ENCODE peak calls at places on chromosomes 1 and 21, in nine cellular contexts. One of them, this sample, is unnamed.

GRCh38 chr1:18363436-18363835 is 117.3 kb upstream of the KLHDC7A start:
- DNase-seq in pancreas: no peak
- DNase-seq in WTC11: no peak
- DNase-seq in epithelial cell of esophagus: no peak
- DNase-seq in HL-60: no peak
- DNase-seq in GM10248: no peak
- DNase-seq in astrocyte of the spinal cord: no peak
- DNase-seq in fibroblast of lung: no peak
- DNase-seq in NB4: no peak
- DNase-seq in this sample: no peak

GRCh38 chr1:2193514-2194251 is 889 bp downstream of the FAAP20 start:
- DNase-seq in pancreas: peak
- DNase-seq in WTC11: no peak
- DNase-seq in epithelial cell of esophagus: no peak
- DNase-seq in HL-60: no peak
- DNase-seq in GM10248: no peak
- DNase-seq in astrocyte of the spinal cord: no peak
- DNase-seq in fibroblast of lung: no peak
- DNase-seq in NB4: no peak
- DNase-seq in this sample: no peak

GRCh38 chr1:191892716-191893115 is 265.5 kb upstream of the RGS18 start:
- DNase-seq in pancreas: no peak
- DNase-seq in WTC11: no peak
- DNase-seq in epithelial cell of esophagus: no peak
- DNase-seq in HL-60: peak
- DNase-seq in GM10248: no peak
- DNase-seq in astrocyte of the spinal cord: no peak
- DNase-seq in fibroblast of lung: no peak
- DNase-seq in NB4: no peak
- DNase-seq in this sample: no peak

GRCh38 chr1:243218059-243218458 is 37.0 kb downstream of the CEP170 start:
- DNase-seq in pancreas: no peak
- DNase-seq in WTC11: no peak
- DNase-seq in epithelial cell of esophagus: no peak
- DNase-seq in HL-60: no peak
- DNase-seq in GM10248: no peak
- DNase-seq in astrocyte of the spinal cord: no peak
- DNase-seq in fibroblast of lung: no peak
- DNase-seq in NB4: no peak
- DNase-seq in this sample: no peak

GRCh38 chr1:212225416-212225815 is 59.8 kb upstream of the PPP2R5A start:
- DNase-seq in pancreas: no peak
- DNase-seq in WTC11: no peak
- DNase-seq in epithelial cell of esophagus: no peak
- DNase-seq in HL-60: no peak
- DNase-seq in GM10248: no peak
- DNase-seq in astrocyte of the spinal cord: no peak
- DNase-seq in fibroblast of lung: no peak
- DNase-seq in NB4: no peak
- DNase-seq in this sample: no peak

GRCh38 chr1:164583835-164584539 is 25.0 kb downstream of the PBX1 start:
- DNase-seq in pancreas: no peak
- DNase-seq in WTC11: no peak
- DNase-seq in epithelial cell of esophagus: peak
- DNase-seq in HL-60: no peak
- DNase-seq in GM10248: no peak
- DNase-seq in astrocyte of the spinal cord: no peak
- DNase-seq in fibroblast of lung: no peak
- DNase-seq in NB4: no peak
- DNase-seq in this sample: no peak

GRCh38 chr1:202254454-202255252 is 61.1 kb downstream of the LGR6 start:
- DNase-seq in pancreas: no peak
- DNase-seq in WTC11: no peak
- DNase-seq in epithelial cell of esophagus: peak
- DNase-seq in HL-60: no peak
- DNase-seq in GM10248: no peak
- DNase-seq in astrocyte of the spinal cord: no peak
- DNase-seq in fibroblast of lung: no peak
- DNase-seq in NB4: no peak
- DNase-seq in this sample: no peak

GRCh38 chr1:37498872-37499617 is 15.5 kb downstream of the MEAF6 start:
- DNase-seq in pancreas: peak
- DNase-seq in WTC11: no peak
- DNase-seq in epithelial cell of esophagus: peak
- DNase-seq in HL-60: no peak
- DNase-seq in GM10248: no peak
- DNase-seq in astrocyte of the spinal cord: peak
- DNase-seq in fibroblast of lung: peak
- DNase-seq in NB4: no peak
- DNase-seq in this sample: peak

GRCh38 chr21:33546076-33546475 is 3.2 kb downstream of the SON start:
- DNase-seq in pancreas: no peak
- DNase-seq in WTC11: no peak
- DNase-seq in epithelial cell of esophagus: no peak
- DNase-seq in HL-60: no peak
- DNase-seq in GM10248: no peak
- DNase-seq in astrocyte of the spinal cord: no peak
- DNase-seq in fibroblast of lung: no peak
- DNase-seq in NB4: peak
- DNase-seq in this sample: no peak

GRCh38 chr1:89254658-89255287 is 17.9 kb downstream of the GBP5 start:
- DNase-seq in pancreas: no peak
- DNase-seq in WTC11: no peak
- DNase-seq in epithelial cell of esophagus: peak
- DNase-seq in HL-60: no peak
- DNase-seq in GM10248: no peak
- DNase-seq in astrocyte of the spinal cord: no peak
- DNase-seq in fibroblast of lung: no peak
- DNase-seq in NB4: no peak
- DNase-seq in this sample: peak

GRCh38 chr1:227136210-227136609 is 182.1 kb downstream of the CDC42BPA start:
- DNase-seq in pancreas: no peak
- DNase-seq in WTC11: no peak
- DNase-seq in epithelial cell of esophagus: no peak
- DNase-seq in HL-60: no peak
- DNase-seq in GM10248: no peak
- DNase-seq in astrocyte of the spinal cord: peak
- DNase-seq in fibroblast of lung: no peak
- DNase-seq in NB4: no peak
- DNase-seq in this sample: no peak

GRCh38 chr21:45002381-45003204 is 62.8 kb downstream of the SLX9 start:
- DNase-seq in pancreas: no peak
- DNase-seq in WTC11: no peak
- DNase-seq in epithelial cell of esophagus: no peak
- DNase-seq in HL-60: no peak
- DNase-seq in GM10248: no peak
- DNase-seq in astrocyte of the spinal cord: no peak
- DNase-seq in fibroblast of lung: no peak
- DNase-seq in NB4: no peak
- DNase-seq in this sample: no peak

GRCh38 chr1:227411066-227411465 is 92.8 kb upstream of the CDC42BPA start:
- DNase-seq in pancreas: no peak
- DNase-seq in WTC11: no peak
- DNase-seq in epithelial cell of esophagus: peak
- DNase-seq in HL-60: no peak
- DNase-seq in GM10248: no peak
- DNase-seq in astrocyte of the spinal cord: no peak
- DNase-seq in fibroblast of lung: no peak
- DNase-seq in NB4: no peak
- DNase-seq in this sample: no peak

GRCh38 chr1:164515932-164516331 is 43.1 kb upstream of the PBX1 start:
- DNase-seq in pancreas: no peak
- DNase-seq in WTC11: no peak
- DNase-seq in epithelial cell of esophagus: no peak
- DNase-seq in HL-60: no peak
- DNase-seq in GM10248: no peak
- DNase-seq in astrocyte of the spinal cord: no peak
- DNase-seq in fibroblast of lung: peak
- DNase-seq in NB4: no peak
- DNase-seq in this sample: no peak

GRCh38 chr1:2178875-2179274 is 15.7 kb downstream of the FAAP20 start:
- DNase-seq in pancreas: no peak
- DNase-seq in WTC11: no peak
- DNase-seq in epithelial cell of esophagus: no peak
- DNase-seq in HL-60: no peak
- DNase-seq in GM10248: no peak
- DNase-seq in astrocyte of the spinal cord: no peak
- DNase-seq in fibroblast of lung: no peak
- DNase-seq in NB4: no peak
- DNase-seq in this sample: no peak

DNA sequence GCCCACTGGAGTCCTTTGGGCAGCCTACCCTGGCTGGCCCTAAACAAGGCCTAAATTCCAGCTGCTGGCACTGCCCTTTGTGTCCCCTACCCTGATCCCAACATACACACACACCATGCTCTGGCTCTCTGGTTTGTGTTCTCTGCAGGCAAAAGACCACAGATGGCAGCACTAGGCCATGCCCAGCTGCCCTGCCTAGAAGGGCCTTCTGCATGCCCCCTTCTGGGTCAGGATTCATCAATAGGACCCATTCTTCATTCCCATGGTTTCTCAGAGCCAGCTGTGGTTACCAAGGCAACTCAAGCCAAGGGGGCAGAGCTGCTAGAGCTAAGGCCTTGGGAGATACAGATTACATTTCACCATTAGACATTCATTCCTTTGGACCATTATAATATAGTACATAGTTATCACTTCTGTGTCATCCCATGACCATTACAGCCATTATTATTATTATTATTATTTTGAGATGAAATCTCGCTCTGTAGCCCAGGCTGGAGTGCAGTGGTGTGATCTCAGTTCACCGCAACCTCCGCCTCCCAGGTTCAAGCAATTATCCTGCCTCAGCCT is 17.5 kb downstream of the ASAP3 start:
- DNase-seq in pancreas: no peak
- DNase-seq in WTC11: no peak
- DNase-seq in epithelial cell of esophagus: no peak
- DNase-seq in HL-60: no peak
- DNase-seq in GM10248: no peak
- DNase-seq in astrocyte of the spinal cord: no peak
- DNase-seq in fibroblast of lung: no peak
- DNase-seq in NB4: no peak
- DNase-seq in this sample: no peak
- TF ChIP-seq CTCF in pancreas: no peak
- TF ChIP-seq CTCF in WTC11: no peak
- TF ChIP-seq CTCF in epithelial cell of esophagus: no peak
- TF ChIP-seq CTCF in HL-60: no peak
- TF ChIP-seq CTCF in GM10248: no peak
- TF ChIP-seq CTCF in astrocyte of the spinal cord: no peak
- TF ChIP-seq CTCF in fibroblast of lung: no peak
- TF ChIP-seq CTCF in NB4: no peak
- TF ChIP-seq CTCF in this sample: no peak

GRCh38 chr1:99956755-99957154 is 13.0 kb upstream of the SLC35A3 start:
- DNase-seq in pancreas: no peak
- DNase-seq in WTC11: no peak
- DNase-seq in epithelial cell of esophagus: peak
- DNase-seq in HL-60: no peak
- DNase-seq in GM10248: no peak
- DNase-seq in astrocyte of the spinal cord: no peak
- DNase-seq in fibroblast of lung: no peak
- DNase-seq in NB4: no peak
- DNase-seq in this sample: peak
- TF ChIP-seq CTCF in pancreas: no peak
- TF ChIP-seq CTCF in WTC11: no peak
- TF ChIP-seq CTCF in epithelial cell of esophagus: no peak
- TF ChIP-seq CTCF in HL-60: no peak
- TF ChIP-seq CTCF in GM10248: no peak
- TF ChIP-seq CTCF in astrocyte of the spinal cord: peak
- TF ChIP-seq CTCF in fibroblast of lung: no peak
- TF ChIP-seq CTCF in NB4: no peak
- TF ChIP-seq CTCF in this sample: no peak

DNA sequence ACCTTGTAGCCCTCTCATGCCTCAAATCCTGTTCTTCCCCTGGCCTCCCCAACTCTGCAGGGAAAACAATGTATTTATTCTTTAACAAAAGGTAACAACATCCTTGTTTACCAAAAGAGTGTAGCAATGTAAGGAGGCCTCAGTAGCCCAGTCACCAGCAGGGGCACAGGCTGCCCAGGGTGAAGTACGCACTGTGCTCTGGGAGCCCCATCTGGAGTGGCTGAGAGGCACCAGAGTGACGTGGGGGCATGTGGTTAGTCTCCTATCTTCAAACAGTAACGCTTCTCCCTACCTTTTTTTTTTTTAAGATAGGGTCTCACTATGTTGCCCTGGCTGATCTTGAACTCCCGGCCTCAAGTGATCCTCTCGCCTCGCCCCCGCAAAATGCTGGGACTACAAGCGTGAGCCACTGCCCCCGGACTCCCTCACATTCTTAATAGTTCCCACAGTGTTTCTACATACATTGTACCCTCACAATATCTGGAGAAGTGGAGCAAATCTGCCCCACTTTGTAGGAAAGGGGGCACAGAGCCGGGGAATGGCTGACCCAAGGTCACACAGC is 51.3 kb upstream of the ECE1 start:
- DNase-seq in pancreas: peak
- DNase-seq in WTC11: no peak
- DNase-seq in epithelial cell of esophagus: no peak
- DNase-seq in HL-60: no peak
- DNase-seq in GM10248: no peak
- DNase-seq in astrocyte of the spinal cord: no peak
- DNase-seq in fibroblast of lung: no peak
- DNase-seq in NB4: no peak
- DNase-seq in this sample: no peak
- TF ChIP-seq CTCF in pancreas: no peak
- TF ChIP-seq CTCF in WTC11: no peak
- TF ChIP-seq CTCF in epithelial cell of esophagus: no peak
- TF ChIP-seq CTCF in HL-60: no peak
- TF ChIP-seq CTCF in GM10248: no peak
- TF ChIP-seq CTCF in astrocyte of the spinal cord: no peak
- TF ChIP-seq CTCF in fibroblast of lung: no peak
- TF ChIP-seq CTCF in NB4: no peak
- TF ChIP-seq CTCF in this sample: no peak

GRCh38 chr1:156480411-156481192 is 20.0 kb downstream of the MEF2D start:
- DNase-seq in pancreas: no peak
- DNase-seq in WTC11: peak
- DNase-seq in epithelial cell of esophagus: peak
- DNase-seq in HL-60: peak
- DNase-seq in GM10248: peak
- DNase-seq in astrocyte of the spinal cord: peak
- DNase-seq in fibroblast of lung: no peak
- DNase-seq in NB4: peak
- DNase-seq in this sample: peak

GRCh38 chr1:156478250-156478627 is 22.3 kb downstream of the MEF2D start:
- DNase-seq in pancreas: no peak
- DNase-seq in WTC11: no peak
- DNase-seq in epithelial cell of esophagus: no peak
- DNase-seq in HL-60: no peak
- DNase-seq in GM10248: no peak
- DNase-seq in astrocyte of the spinal cord: no peak
- DNase-seq in fibroblast of lung: no peak
- DNase-seq in NB4: no peak
- DNase-seq in this sample: no peak

GRCh38 chr1:156479093-156480014 is 21.2 kb downstream of the MEF2D start:
- DNase-seq in pancreas: no peak
- DNase-seq in WTC11: no peak
- DNase-seq in epithelial cell of esophagus: no peak
- DNase-seq in HL-60: no peak
- DNase-seq in GM10248: no peak
- DNase-seq in astrocyte of the spinal cord: no peak
- DNase-seq in fibroblast of lung: no peak
- DNase-seq in NB4: no peak
- DNase-seq in this sample: no peak

GRCh38 chr1:156481527-156481926 is 19.0 kb downstream of the MEF2D start:
- DNase-seq in pancreas: no peak
- DNase-seq in WTC11: no peak
- DNase-seq in epithelial cell of esophagus: no peak
- DNase-seq in HL-60: no peak
- DNase-seq in GM10248: peak
- DNase-seq in astrocyte of the spinal cord: no peak
- DNase-seq in fibroblast of lung: no peak
- DNase-seq in NB4: no peak
- DNase-seq in this sample: no peak

GRCh38 chr1:156480015-156480368 is 20.6 kb downstream of the MEF2D start:
- DNase-seq in pancreas: no peak
- DNase-seq in WTC11: no peak
- DNase-seq in epithelial cell of esophagus: no peak
- DNase-seq in HL-60: peak
- DNase-seq in GM10248: no peak
- DNase-seq in astrocyte of the spinal cord: no peak
- DNase-seq in fibroblast of lung: no peak
- DNase-seq in NB4: peak
- DNase-seq in this sample: peak
- TF ChIP-seq CTCF in pancreas: no peak
- TF ChIP-seq CTCF in WTC11: no peak
- TF ChIP-seq CTCF in epithelial cell of esophagus: peak
- TF ChIP-seq CTCF in HL-60: no peak
- TF ChIP-seq CTCF in GM10248: peak
- TF ChIP-seq CTCF in astrocyte of the spinal cord: peak
- TF ChIP-seq CTCF in fibroblast of lung: no peak
- TF ChIP-seq CTCF in NB4: peak
- TF ChIP-seq CTCF in this sample: no peak

This sample was measured in MCF 10A.